ENCODE peak calls at places on chromosomes 6 and 20, in five cellular contexts. K is iris pigment epithelial cell, H is RWPE1, I is adrenal gland, Y is endothelial cell. Z is an unnamed sample.

GRCh38 chr20:12113468-12114371 is 196.0 kb downstream of the BTBD3 start:
- DNase-seq in K (peak), H (no peak), I (no peak), Y (no peak), Z (no peak)

GRCh38 chr6:147108256-147108910 is 95.8 kb upstream of the STXBP5 start:
- DNase-seq in K (no peak), H (no peak), I (no peak), Y (no peak), Z (no peak)

GRCh38 chr6:14091329-14091978 is 26.1 kb upstream of the CD83 start:
- DNase-seq in K (no peak), H (no peak), I (no peak), Y (no peak), Z (no peak)

GRCh38 chr6:116682334-116682712 is 1.3 kb downstream of the KPNA5 start:
- DNase-seq in K (peak), H (peak), I (no peak), Y (no peak), Z (no peak)

GRCh38 chr6:106237286-106237685 is 88.3 kb downstream of the ATG5 start:
- DNase-seq in K (no peak), H (no peak), I (no peak), Y (no peak), Z (no peak)

GRCh38 chr20:64280460-64280843 is 24.9 kb downstream of the PCMTD2 start:
- DNase-seq in K (no peak), H (no peak), I (no peak), Y (no peak), Z (no peak)

GRCh38 chr6:54860739-54861138 is 14.2 kb downstream of the FAM83B start:
- DNase-seq in K (peak), H (no peak), I (no peak), Y (no peak), Z (no peak)

GRCh38 chr6:108651287-108651686 is 90.6 kb downstream of the FOXO3 start:
- DNase-seq in K (no peak), H (no peak), I (no peak), Y (no peak), Z (no peak)

GRCh38 chr6:35297541-35298481 is at the start of gene DEF6:
- DNase-seq in K (peak), H (peak), I (peak), Y (peak), Z (no peak)

GRCh38 chr20:23152308-23152892 is 66.3 kb upstream of the CD93 start:
- DNase-seq in K (peak), H (no peak), I (peak), Y (no peak), Z (peak)

GRCh38 chr6:43178150-43178549 is 3.8 kb upstream of the CUL9 start:
- DNase-seq in K (no peak), H (no peak), I (no peak), Y (no peak), Z (no peak)

GRCh38 chr6:37259191-37259590 is 1.2 kb upstream of the TMEM217 start:
- DNase-seq in K (peak), H (no peak), I (no peak), Y (no peak), Z (no peak)

GRCh38 chr20:54694516-54694915 is 219.1 kb downstream of the DOK5 start:
- DNase-seq in K (no peak), H (no peak), I (no peak), Y (no peak), Z (no peak)

GRCh38 chr20:44071526-44072111 is 115.4 kb downstream of the JPH2 start:
- DNase-seq in K (no peak), H (no peak), I (no peak), Y (no peak), Z (peak)

GRCh38 chr6:150395388-150396009 is 26.7 kb downstream of the IYD start:
- DNase-seq in K (peak), H (peak), I (peak), Y (peak), Z (no peak)

GRCh38 chr6:125050663-125051318 is 88.6 kb downstream of the RNF217 start:
- DNase-seq in K (no peak), H (no peak), I (no peak), Y (no peak), Z (no peak)

GRCh38 chr6:79538481-79538971 is 1.3 kb upstream of the LCA5 start:
- DNase-seq in K (peak), H (peak), I (no peak), Y (no peak), Z (no peak)

GRCh38 chr20:37303637-37304036 is 14.2 kb downstream of the MANBAL start:
- DNase-seq in K (no peak), H (no peak), I (no peak), Y (no peak), Z (no peak)

GRCh38 chr20:61954276-61955021 is 111.2 kb downstream of the TAF4 start:
- DNase-seq in K (no peak), H (no peak), I (no peak), Y (peak), Z (peak)

GRCh38 chr6:24972551-24972950 is 36.8 kb upstream of the RIPOR2 start:
- DNase-seq in K (no peak), H (no peak), I (no peak), Y (no peak), Z (no peak)

GRCh38 chr6:6699741-6700367 is 111.3 kb downstream of the LY86 start:
- DNase-seq in K (peak), H (peak), I (peak), Y (no peak), Z (peak)

GRCh38 chr6:85464722-85465150 is 14.9 kb downstream of the NT5E start:
- DNase-seq in K (peak), H (peak), I (no peak), Y (no peak), Z (no peak)

GRCh38 chr20:58711266-58712051 is 18.9 kb downstream of the NPEPL1 start:
- DNase-seq in K (no peak), H (no peak), I (no peak), Y (peak), Z (peak)

GRCh38 chr6:113997106-113997505 is 26.2 kb upstream of the HDAC2 start:
- DNase-seq in K (peak), H (peak), I (no peak), Y (no peak), Z (no peak)